ENCODE peak calls at places on chromosomes 3 and 15, in five cellular contexts. One of them, this sample, is unnamed.

GRCh38 chr15:69392352-69392751 is 21.8 kb upstream of the KIF23 start:
- DNase-seq in stimulated activated CD4-positive, alpha-beta T cell treated with anti-CD3 and anti-CD28 coated beads, Interleukin-1b, Interleukin-23, amount 100 ng/mL, for 1 hour: no peak
- DNase-seq in neural crest cell: no peak
- DNase-seq in breast epithelium: no peak
- DNase-seq in A549: no peak
- DNase-seq in this sample: no peak

GRCh38 chr3:46381662-46382061 is 10.9 kb downstream of the CCR5 start:
- DNase-seq in stimulated activated CD4-positive, alpha-beta T cell treated with anti-CD3 and anti-CD28 coated beads, Interleukin-1b, Interleukin-23, amount 100 ng/mL, for 1 hour: no peak
- DNase-seq in neural crest cell: no peak
- DNase-seq in breast epithelium: no peak
- DNase-seq in A549: no peak
- DNase-seq in this sample: no peak

GRCh38 chr3:132417695-132418520 is 606 bp downstream of the DNAJC13 start:
- DNase-seq in stimulated activated CD4-positive, alpha-beta T cell treated with anti-CD3 and anti-CD28 coated beads, Interleukin-1b, Interleukin-23, amount 100 ng/mL, for 1 hour: no peak
- DNase-seq in neural crest cell: no peak
- DNase-seq in breast epithelium: no peak
- DNase-seq in A549: peak; percentile 21
- DNase-seq in this sample: peak; percentile 50

GRCh38 chr3:184688872-184689271 is 23.0 kb downstream of the MAGEF1 start:
- DNase-seq in stimulated activated CD4-positive, alpha-beta T cell treated with anti-CD3 and anti-CD28 coated beads, Interleukin-1b, Interleukin-23, amount 100 ng/mL, for 1 hour: no peak
- DNase-seq in neural crest cell: no peak
- DNase-seq in breast epithelium: no peak
- DNase-seq in A549: no peak
- DNase-seq in this sample: no peak

GRCh38 chr3:184567924-184568590 is 6.5 kb downstream of the EPHB3 start:
- DNase-seq in stimulated activated CD4-positive, alpha-beta T cell treated with anti-CD3 and anti-CD28 coated beads, Interleukin-1b, Interleukin-23, amount 100 ng/mL, for 1 hour: no peak
- DNase-seq in neural crest cell: no peak
- DNase-seq in breast epithelium: no peak
- DNase-seq in A549: no peak
- DNase-seq in this sample: no peak

GRCh38 chr15:68200016-68200861 is 4.9 kb downstream of the CALML4 start:
- DNase-seq in stimulated activated CD4-positive, alpha-beta T cell treated with anti-CD3 and anti-CD28 coated beads, Interleukin-1b, Interleukin-23, amount 100 ng/mL, for 1 hour: no peak
- DNase-seq in neural crest cell: no peak
- DNase-seq in breast epithelium: no peak
- DNase-seq in A549: no peak
- DNase-seq in this sample: no peak

GRCh38 chr3:60504827-60505457 is 746.3 kb downstream of the FHIT start:
- DNase-seq in stimulated activated CD4-positive, alpha-beta T cell treated with anti-CD3 and anti-CD28 coated beads, Interleukin-1b, Interleukin-23, amount 100 ng/mL, for 1 hour: no peak
- DNase-seq in neural crest cell: no peak
- DNase-seq in breast epithelium: no peak
- DNase-seq in A549: no peak
- DNase-seq in this sample: no peak

GRCh38 chr3:151480492-151480891 is 19.6 kb upstream of the IGSF10 start:
- DNase-seq in stimulated activated CD4-positive, alpha-beta T cell treated with anti-CD3 and anti-CD28 coated beads, Interleukin-1b, Interleukin-23, amount 100 ng/mL, for 1 hour: no peak
- DNase-seq in neural crest cell: no peak
- DNase-seq in breast epithelium: no peak
- DNase-seq in A549: no peak
- DNase-seq in this sample: no peak

GRCh38 chr3:37321260-37321852 is 147.0 kb upstream of the LRRFIP2 start:
- DNase-seq in stimulated activated CD4-positive, alpha-beta T cell treated with anti-CD3 and anti-CD28 coated beads, Interleukin-1b, Interleukin-23, amount 100 ng/mL, for 1 hour: no peak
- DNase-seq in neural crest cell: no peak
- DNase-seq in breast epithelium: no peak
- DNase-seq in A549: no peak
- DNase-seq in this sample: no peak

GRCh38 chr3:14148041-14148985 is 23.5 kb downstream of the TMEM43 start:
- DNase-seq in stimulated activated CD4-positive, alpha-beta T cell treated with anti-CD3 and anti-CD28 coated beads, Interleukin-1b, Interleukin-23, amount 100 ng/mL, for 1 hour: no peak
- DNase-seq in neural crest cell: no peak
- DNase-seq in breast epithelium: no peak
- DNase-seq in A549: no peak
- DNase-seq in this sample: peak; percentile 70

GRCh38 chr3:10008588-10009344 is 17.5 kb upstream of the FANCD2 start:
- DNase-seq in stimulated activated CD4-positive, alpha-beta T cell treated with anti-CD3 and anti-CD28 coated beads, Interleukin-1b, Interleukin-23, amount 100 ng/mL, for 1 hour: peak; percentile 79
- DNase-seq in neural crest cell: peak; percentile 69
- DNase-seq in breast epithelium: peak; percentile 87
- DNase-seq in A549: peak; percentile 73
- DNase-seq in this sample: peak; percentile 82

This sample was measured in endothelial cell.